ENCODE peak calls at places on chromosomes 4 and X, in nine cellular contexts. One of them, this sample, is unnamed.
A peak's percentile ranks its signal among the peaks of the same experiment; 100 is the strongest.

GRCh38 chrX:1506916-1507315 is 30.1 kb downstream of the P2RY8 start:
- DNase-seq in pancreas: no peak
- DNase-seq in B cell: no peak
- DNase-seq in A549: no peak
- DNase-seq in HFFc6: no peak
- DNase-seq in BJ: no peak
- DNase-seq in lower leg skin: no peak
- DNase-seq in endothelial cell of umbilical vein: no peak
- DNase-seq in glutamatergic neuron: no peak
- DNase-seq in this sample: no peak

GRCh38 chr4:6568689-6569332 is 6.2 kb upstream of the MAN2B2 start:
- DNase-seq in pancreas: no peak
- DNase-seq in B cell: no peak
- DNase-seq in A549: peak; percentile 44
- DNase-seq in HFFc6: peak; percentile 62
- DNase-seq in BJ: no peak
- DNase-seq in lower leg skin: no peak
- DNase-seq in endothelial cell of umbilical vein: no peak
- DNase-seq in glutamatergic neuron: no peak
- DNase-seq in this sample: no peak

GRCh38 chr4:3375688-3376087 is 66.1 kb upstream of the HGFAC start:
- DNase-seq in pancreas: no peak
- DNase-seq in B cell: no peak
- DNase-seq in A549: peak; percentile 7
- DNase-seq in HFFc6: peak; percentile 89
- DNase-seq in BJ: no peak
- DNase-seq in lower leg skin: no peak
- DNase-seq in endothelial cell of umbilical vein: peak; percentile 56
- DNase-seq in glutamatergic neuron: no peak
- DNase-seq in this sample: no peak

GRCh38 chr4:175450446-175450845 is 361.6 kb downstream of the GPM6A start:
- DNase-seq in pancreas: no peak
- DNase-seq in B cell: no peak
- DNase-seq in A549: no peak
- DNase-seq in HFFc6: no peak
- DNase-seq in BJ: no peak
- DNase-seq in lower leg skin: no peak
- DNase-seq in endothelial cell of umbilical vein: no peak
- DNase-seq in glutamatergic neuron: no peak
- DNase-seq in this sample: no peak

GRCh38 chrX:116436358-116436816 is at the start of gene SLC6A14:
- DNase-seq in pancreas: peak; percentile 25
- DNase-seq in B cell: no peak
- DNase-seq in A549: peak; percentile 0
- DNase-seq in HFFc6: no peak
- DNase-seq in BJ: no peak
- DNase-seq in lower leg skin: no peak
- DNase-seq in endothelial cell of umbilical vein: no peak
- DNase-seq in glutamatergic neuron: no peak
- DNase-seq in this sample: no peak

GRCh38 chr4:6472008-6472386 is 417 bp downstream of the PPP2R2C start:
- DNase-seq in pancreas: no peak
- DNase-seq in B cell: no peak
- DNase-seq in A549: no peak
- DNase-seq in HFFc6: no peak
- DNase-seq in BJ: no peak
- DNase-seq in lower leg skin: peak; percentile 10
- DNase-seq in endothelial cell of umbilical vein: no peak
- DNase-seq in glutamatergic neuron: no peak
- DNase-seq in this sample: no peak

GRCh38 chr4:156228706-156229105 is 275.0 kb upstream of the CTSO start:
- DNase-seq in pancreas: no peak
- DNase-seq in B cell: no peak
- DNase-seq in A549: no peak
- DNase-seq in HFFc6: peak; percentile 11
- DNase-seq in BJ: peak; percentile 3
- DNase-seq in lower leg skin: no peak
- DNase-seq in endothelial cell of umbilical vein: no peak
- DNase-seq in glutamatergic neuron: no peak
- DNase-seq in this sample: no peak

GRCh38 chrX:307261-308111 is 11.1 kb downstream of the GTPBP6 start:
- DNase-seq in pancreas: no peak
- DNase-seq in B cell: no peak
- DNase-seq in A549: no peak
- DNase-seq in HFFc6: no peak
- DNase-seq in BJ: no peak
- DNase-seq in lower leg skin: no peak
- DNase-seq in endothelial cell of umbilical vein: no peak
- DNase-seq in glutamatergic neuron: no peak
- DNase-seq in this sample: no peak

GRCh38 chrX:102846544-102847236 is 90.4 kb upstream of the RAB40AL start:
- DNase-seq in pancreas: no peak
- DNase-seq in B cell: no peak
- DNase-seq in A549: no peak
- DNase-seq in HFFc6: peak; percentile 71
- DNase-seq in BJ: no peak
- DNase-seq in lower leg skin: no peak
- DNase-seq in endothelial cell of umbilical vein: no peak
- DNase-seq in glutamatergic neuron: no peak
- DNase-seq in this sample: no peak

GRCh38 chr4:115433501-115433900 is 320.1 kb upstream of the NDST4 start:
- DNase-seq in pancreas: no peak
- DNase-seq in B cell: no peak
- DNase-seq in A549: no peak
- DNase-seq in HFFc6: no peak
- DNase-seq in BJ: no peak
- DNase-seq in lower leg skin: no peak
- DNase-seq in endothelial cell of umbilical vein: no peak
- DNase-seq in glutamatergic neuron: no peak
- DNase-seq in this sample: no peak

GRCh38 chrX:16946971-16947562 is 609 bp downstream of the REPS2 start:
- DNase-seq in pancreas: peak; percentile 43
- DNase-seq in B cell: peak; percentile 39
- DNase-seq in A549: no peak
- DNase-seq in HFFc6: no peak
- DNase-seq in BJ: no peak
- DNase-seq in lower leg skin: peak; percentile 13
- DNase-seq in endothelial cell of umbilical vein: no peak
- DNase-seq in glutamatergic neuron: peak; percentile 36
- DNase-seq in this sample: peak; percentile 9

GRCh38 chr4:141458501-141458900 is 177.9 kb upstream of the IL15 start:
- DNase-seq in pancreas: no peak
- DNase-seq in B cell: no peak
- DNase-seq in A549: peak; percentile 48
- DNase-seq in HFFc6: peak; percentile 22
- DNase-seq in BJ: no peak
- DNase-seq in lower leg skin: no peak
- DNase-seq in endothelial cell of umbilical vein: peak; percentile 8
- DNase-seq in glutamatergic neuron: no peak
- DNase-seq in this sample: no peak

GRCh38 chr4:53380221-53380620 is 2.8 kb downstream of the FIP1L1 start:
- DNase-seq in pancreas: no peak
- DNase-seq in B cell: no peak
- DNase-seq in A549: no peak
- DNase-seq in HFFc6: no peak
- DNase-seq in BJ: no peak
- DNase-seq in lower leg skin: no peak
- DNase-seq in endothelial cell of umbilical vein: no peak
- DNase-seq in glutamatergic neuron: no peak
- DNase-seq in this sample: no peak

GRCh38 chrX:17655232-17656034 is 81.9 kb upstream of the SCML1 start:
- DNase-seq in pancreas: no peak
- DNase-seq in B cell: no peak
- DNase-seq in A549: no peak
- DNase-seq in HFFc6: no peak
- DNase-seq in BJ: no peak
- DNase-seq in lower leg skin: no peak
- DNase-seq in endothelial cell of umbilical vein: peak; percentile 26
- DNase-seq in glutamatergic neuron: peak; percentile 44
- DNase-seq in this sample: no peak

GRCh38 chr4:183261953-183262775 is 57.9 kb downstream of the CLDN22 start:
- DNase-seq in pancreas: peak; percentile 82
- DNase-seq in B cell: no peak
- DNase-seq in A549: peak; percentile 67
- DNase-seq in HFFc6: peak; percentile 72
- DNase-seq in BJ: no peak
- DNase-seq in lower leg skin: peak; percentile 71
- DNase-seq in endothelial cell of umbilical vein: peak; percentile 74
- DNase-seq in glutamatergic neuron: peak; percentile 86
- DNase-seq in this sample: peak; percentile 14

GRCh38 chrX:24294619-24295018 is 19.2 kb downstream of the SUPT20HL2 start:
- DNase-seq in pancreas: no peak
- DNase-seq in B cell: no peak
- DNase-seq in A549: peak; percentile 7
- DNase-seq in HFFc6: peak; percentile 39
- DNase-seq in BJ: no peak
- DNase-seq in lower leg skin: no peak
- DNase-seq in endothelial cell of umbilical vein: peak; percentile 22
- DNase-seq in glutamatergic neuron: peak; percentile 40
- DNase-seq in this sample: no peak

GRCh38 chr4:187271848-187272247 is 548.2 kb upstream of the FAT1 start:
- DNase-seq in pancreas: no peak
- DNase-seq in B cell: no peak
- DNase-seq in A549: no peak
- DNase-seq in HFFc6: no peak
- DNase-seq in BJ: no peak
- DNase-seq in lower leg skin: no peak
- DNase-seq in endothelial cell of umbilical vein: no peak
- DNase-seq in glutamatergic neuron: no peak
- DNase-seq in this sample: no peak

GRCh38 chr4:75769044-75769443 is 44.7 kb downstream of the USO1 start:
- DNase-seq in pancreas: no peak
- DNase-seq in B cell: no peak
- DNase-seq in A549: no peak
- DNase-seq in HFFc6: peak; percentile 55
- DNase-seq in BJ: peak; percentile 26
- DNase-seq in lower leg skin: no peak
- DNase-seq in endothelial cell of umbilical vein: no peak
- DNase-seq in glutamatergic neuron: no peak
- DNase-seq in this sample: no peak

GRCh38 chr4:7161721-7162214 is 30.6 kb upstream of the SORCS2 start:
- DNase-seq in pancreas: peak; percentile 69
- DNase-seq in B cell: peak; percentile 17
- DNase-seq in A549: no peak
- DNase-seq in HFFc6: no peak
- DNase-seq in BJ: no peak
- DNase-seq in lower leg skin: no peak
- DNase-seq in endothelial cell of umbilical vein: no peak
- DNase-seq in glutamatergic neuron: no peak
- DNase-seq in this sample: no peak

DNA sequence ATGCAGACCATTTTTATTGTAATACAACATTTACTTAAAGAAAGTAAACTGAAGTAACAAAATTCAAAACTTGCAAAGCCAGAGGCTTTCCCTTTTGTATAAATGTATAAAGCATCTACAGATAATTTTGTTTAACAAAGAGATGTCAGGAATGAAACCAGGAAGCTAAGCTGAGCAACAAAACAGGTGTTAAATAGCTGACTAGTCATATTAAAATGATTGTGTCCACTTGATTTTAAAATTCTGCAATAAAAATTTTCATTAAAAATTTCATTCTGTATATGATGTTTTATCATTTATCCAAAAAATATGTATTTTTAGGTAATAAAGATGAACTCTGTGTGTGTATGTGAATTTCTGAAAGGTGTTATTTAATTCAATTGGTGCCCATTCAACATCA is 72.0 kb upstream of the TRAM1L1 start:
- DNase-seq in pancreas: no peak
- DNase-seq in B cell: no peak
- DNase-seq in A549: no peak
- DNase-seq in HFFc6: no peak
- DNase-seq in BJ: no peak
- DNase-seq in lower leg skin: no peak
- DNase-seq in endothelial cell of umbilical vein: no peak
- DNase-seq in glutamatergic neuron: no peak
- DNase-seq in this sample: no peak
- TF ChIP-seq CTCF in pancreas: no peak
- TF ChIP-seq CTCF in B cell: no peak
- TF ChIP-seq CTCF in A549: no peak
- TF ChIP-seq CTCF in HFFc6: no peak
- TF ChIP-seq CTCF in BJ: no peak
- TF ChIP-seq CTCF in lower leg skin: no peak
- TF ChIP-seq CTCF in endothelial cell of umbilical vein: no peak
- TF ChIP-seq CTCF in glutamatergic neuron: no peak
- TF ChIP-seq CTCF in this sample: no peak

GRCh38 chr4:32261196-32261595 is 1541.0 kb downstream of the PCDH7 start:
- DNase-seq in pancreas: no peak
- DNase-seq in B cell: no peak
- DNase-seq in A549: no peak
- DNase-seq in HFFc6: no peak
- DNase-seq in BJ: no peak
- DNase-seq in lower leg skin: no peak
- DNase-seq in endothelial cell of umbilical vein: no peak
- DNase-seq in glutamatergic neuron: no peak
- DNase-seq in this sample: no peak

GRCh38 chr4:32258986-32259385 is 1538.8 kb downstream of the PCDH7 start:
- DNase-seq in pancreas: no peak
- DNase-seq in B cell: no peak
- DNase-seq in A549: no peak
- DNase-seq in HFFc6: no peak
- DNase-seq in BJ: no peak
- DNase-seq in lower leg skin: no peak
- DNase-seq in endothelial cell of umbilical vein: no peak
- DNase-seq in glutamatergic neuron: no peak
- DNase-seq in this sample: no peak
- TF ChIP-seq CTCF in pancreas: no peak
- TF ChIP-seq CTCF in B cell: no peak
- TF ChIP-seq CTCF in A549: no peak
- TF ChIP-seq CTCF in HFFc6: no peak
- TF ChIP-seq CTCF in BJ: no peak
- TF ChIP-seq CTCF in lower leg skin: no peak
- TF ChIP-seq CTCF in endothelial cell of umbilical vein: no peak
- TF ChIP-seq CTCF in glutamatergic neuron: no peak
- TF ChIP-seq CTCF in this sample: no peak

DNA sequence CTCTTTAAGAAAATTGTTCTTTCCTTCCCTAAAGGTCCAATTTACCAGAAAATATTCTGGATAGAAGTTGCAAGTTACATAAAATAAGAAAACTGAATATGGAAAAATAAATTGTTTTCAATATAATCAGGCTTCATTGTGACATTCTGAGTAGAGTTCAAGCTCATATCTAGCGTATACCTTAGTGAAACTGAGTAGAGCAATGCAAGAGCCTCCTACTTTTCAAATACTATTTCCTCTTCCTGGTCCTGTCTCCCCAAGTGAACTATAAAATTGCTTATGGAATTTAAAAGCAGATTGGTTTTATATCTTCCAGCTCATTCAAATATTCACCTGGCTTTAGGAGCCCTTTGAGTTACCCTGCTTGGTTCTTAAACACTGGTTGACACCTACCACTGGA is 189.3 kb upstream of the GALNT7 start:
- DNase-seq in pancreas: no peak
- DNase-seq in B cell: no peak
- DNase-seq in A549: peak; percentile 47
- DNase-seq in HFFc6: no peak
- DNase-seq in BJ: no peak
- DNase-seq in lower leg skin: no peak
- DNase-seq in endothelial cell of umbilical vein: no peak
- DNase-seq in glutamatergic neuron: no peak
- DNase-seq in this sample: no peak
- TF ChIP-seq CTCF in pancreas: no peak
- TF ChIP-seq CTCF in B cell: no peak
- TF ChIP-seq CTCF in A549: no peak
- TF ChIP-seq CTCF in HFFc6: no peak
- TF ChIP-seq CTCF in BJ: no peak
- TF ChIP-seq CTCF in lower leg skin: no peak
- TF ChIP-seq CTCF in endothelial cell of umbilical vein: no peak
- TF ChIP-seq CTCF in glutamatergic neuron: no peak
- TF ChIP-seq CTCF in this sample: no peak

GRCh38 chrX:143788265-143788664 is 67.7 kb upstream of the SPANXN2 start:
- DNase-seq in pancreas: no peak
- DNase-seq in B cell: no peak
- DNase-seq in A549: peak; percentile 0
- DNase-seq in HFFc6: no peak
- DNase-seq in BJ: no peak
- DNase-seq in lower leg skin: no peak
- DNase-seq in endothelial cell of umbilical vein: no peak
- DNase-seq in glutamatergic neuron: no peak
- DNase-seq in this sample: no peak
- TF ChIP-seq CTCF in pancreas: no peak
- TF ChIP-seq CTCF in B cell: no peak
- TF ChIP-seq CTCF in A549: peak; percentile 8
- TF ChIP-seq CTCF in HFFc6: peak; percentile 67
- TF ChIP-seq CTCF in BJ: no peak
- TF ChIP-seq CTCF in lower leg skin: no peak
- TF ChIP-seq CTCF in endothelial cell of umbilical vein: no peak
- TF ChIP-seq CTCF in glutamatergic neuron: peak; percentile 38
- TF ChIP-seq CTCF in this sample: peak; percentile 26

This sample was measured in GM06990.